ENCODE peak calls at places on chromosomes 7 and 10, in six cellular contexts. K is brain microvascular endothelial cell, U is neural progenitor cell, E is stomach, B is NB4, A is GM12865. T is an unnamed sample.

GRCh38 chr10:86266446-86267242 is 100.0 kb downstream of the GRID1 start:
- DNase-seq in A (no peak), B (peak), K (no peak), U (no peak), E (peak), T (no peak)

GRCh38 chr10:129624526-129624925 is 157.5 kb downstream of the MGMT start:
- DNase-seq in A (no peak), E (no peak), K (no peak), B (no peak), U (no peak), T (no peak)

GRCh38 chr10:1516492-1517224 is 220.7 kb downstream of the ADARB2 start:
- DNase-seq in B (no peak), E (no peak), A (no peak), U (no peak), K (no peak), T (no peak)

GRCh38 chr7:16923019-16923418 is 41.2 kb upstream of the AGR3 start:
- DNase-seq in K (no peak), U (no peak), A (no peak), E (no peak), B (no peak), T (no peak)

GRCh38 chr7:105268511-105269392 is 120.0 kb downstream of the SRPK2 start:
- DNase-seq in A (peak), B (peak), U (no peak), E (no peak), K (peak), T (peak)

GRCh38 chr10:24891823-24892222 is 60.6 kb downstream of the PRTFDC1 start:
- DNase-seq in A (no peak), B (no peak), E (no peak), K (peak), U (no peak), T (no peak)

GRCh38 chr10:90849956-90850749 is 7.7 kb downstream of the HTR7 start:
- DNase-seq in E (no peak), A (no peak), K (peak), B (no peak), U (no peak), T (no peak)

GRCh38 chr7:44602576-44602910 is 3.9 kb upstream of the OGDH start:
- DNase-seq in U (no peak), E (no peak), B (no peak), K (no peak), A (no peak), T (no peak)

GRCh38 chr7:147079083-147079482 is 962.5 kb downstream of the CNTNAP2 start:
- DNase-seq in A (no peak), K (no peak), U (no peak), E (no peak), B (no peak), T (no peak)

GRCh38 chr10:67612577-67613537 is 83.1 kb downstream of the CTNNA3 start:
- DNase-seq in A (peak), E (no peak), U (no peak), B (peak), K (peak), T (peak)

GRCh38 chr7:30909431-30909830 is 2.2 kb upstream of the AQP1 start:
- DNase-seq in E (no peak), B (no peak), U (no peak), K (no peak), A (no peak), T (no peak)

GRCh38 chr10:124705021-124705740 is 39.0 kb downstream of the FAM53B start:
- DNase-seq in B (no peak), U (no peak), K (peak), A (no peak), E (no peak), T (no peak)

GRCh38 chr7:32803742-32804141 is 87.8 kb downstream of the KBTBD2 start:
- DNase-seq in A (no peak), B (no peak), U (no peak), E (no peak), K (no peak), T (no peak)

GRCh38 chr10:23412223-23412622 is 26.7 kb upstream of the OTUD1 start:
- DNase-seq in B (peak), U (no peak), K (peak), E (no peak), A (peak), T (peak)

GRCh38 chr10:119770928-119771327 is 45.1 kb downstream of the INPP5F start:
- DNase-seq in E (no peak), U (no peak), B (no peak), K (no peak), A (no peak), T (no peak)

GRCh38 chr10:23512355-23513058 is 73.6 kb downstream of the OTUD1 start:
- DNase-seq in K (peak), E (no peak), U (no peak), B (peak), A (no peak), T (no peak)

GRCh38 chr10:89392974-89393373 is 551 bp downstream of the IFIT1 start:
- DNase-seq in A (peak), U (no peak), K (peak), E (no peak), B (peak), T (no peak)

GRCh38 chr7:74033372-74034311 is 5.7 kb downstream of the ELN start:
- DNase-seq in B (no peak), A (no peak), E (peak), K (no peak), U (peak), T (no peak)

GRCh38 chr10:110373857-110374654 is 69.3 kb upstream of the SMNDC1 start:
- DNase-seq in U (no peak), E (no peak), K (no peak), B (no peak), A (no peak), T (no peak)

GRCh38 chr7:66221442-66221841 is 16.3 kb downstream of the TPST1 start:
- DNase-seq in A (no peak), U (no peak), K (no peak), E (no peak), B (no peak), T (no peak)

GRCh38 chr7:93835684-93836083 is 54.9 kb downstream of the TFPI2 start:
- DNase-seq in A (no peak), U (no peak), B (no peak), K (no peak), E (no peak), T (no peak)

GRCh38 chr7:90677742-90678439 is 81.8 kb downstream of the CDK14 start:
- DNase-seq in U (peak), K (no peak), A (no peak), E (no peak), B (no peak), T (no peak)

DNA sequence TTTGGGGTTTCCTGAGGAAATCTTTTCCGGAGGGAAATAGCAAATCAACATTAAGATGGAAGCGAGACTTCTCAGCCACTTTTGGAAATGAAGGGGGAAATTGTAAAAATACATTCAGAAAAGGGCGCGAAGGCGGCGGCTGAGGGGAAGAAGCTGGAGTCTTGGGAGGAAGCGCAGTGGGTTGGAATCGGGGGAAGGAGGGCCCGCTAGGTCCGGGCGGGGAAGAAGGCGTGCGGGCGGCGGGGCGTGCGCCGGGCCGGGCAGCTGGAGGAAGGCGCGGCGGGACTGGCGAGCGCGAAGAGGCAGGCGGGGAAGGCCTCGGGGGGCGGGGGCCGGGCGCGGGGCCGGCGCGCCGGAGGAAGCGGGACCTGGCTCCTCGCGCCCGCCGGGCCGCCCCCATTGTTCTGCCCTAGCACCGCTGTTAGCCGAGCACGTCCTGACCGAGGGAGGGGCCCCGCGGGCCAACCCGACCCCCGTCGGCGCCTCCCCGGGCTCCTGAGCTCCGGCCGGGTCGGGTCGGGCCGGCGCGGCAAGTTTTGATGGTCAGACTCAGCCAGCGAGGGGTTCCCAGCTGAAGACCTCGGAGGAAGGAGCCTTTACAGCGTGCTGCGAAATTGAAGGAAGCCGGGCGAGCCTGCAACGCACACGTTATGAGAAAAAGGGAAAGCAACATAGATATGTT is 1.6 kb upstream of the SKIDA1 start:
- DNase-seq in E (peak), A (peak), B (peak), K (peak), U (peak), T (peak)
- H3K4me3 ChIP-seq in E (peak), A (peak), B (peak), K (peak), U (peak), T (peak)

DNA sequence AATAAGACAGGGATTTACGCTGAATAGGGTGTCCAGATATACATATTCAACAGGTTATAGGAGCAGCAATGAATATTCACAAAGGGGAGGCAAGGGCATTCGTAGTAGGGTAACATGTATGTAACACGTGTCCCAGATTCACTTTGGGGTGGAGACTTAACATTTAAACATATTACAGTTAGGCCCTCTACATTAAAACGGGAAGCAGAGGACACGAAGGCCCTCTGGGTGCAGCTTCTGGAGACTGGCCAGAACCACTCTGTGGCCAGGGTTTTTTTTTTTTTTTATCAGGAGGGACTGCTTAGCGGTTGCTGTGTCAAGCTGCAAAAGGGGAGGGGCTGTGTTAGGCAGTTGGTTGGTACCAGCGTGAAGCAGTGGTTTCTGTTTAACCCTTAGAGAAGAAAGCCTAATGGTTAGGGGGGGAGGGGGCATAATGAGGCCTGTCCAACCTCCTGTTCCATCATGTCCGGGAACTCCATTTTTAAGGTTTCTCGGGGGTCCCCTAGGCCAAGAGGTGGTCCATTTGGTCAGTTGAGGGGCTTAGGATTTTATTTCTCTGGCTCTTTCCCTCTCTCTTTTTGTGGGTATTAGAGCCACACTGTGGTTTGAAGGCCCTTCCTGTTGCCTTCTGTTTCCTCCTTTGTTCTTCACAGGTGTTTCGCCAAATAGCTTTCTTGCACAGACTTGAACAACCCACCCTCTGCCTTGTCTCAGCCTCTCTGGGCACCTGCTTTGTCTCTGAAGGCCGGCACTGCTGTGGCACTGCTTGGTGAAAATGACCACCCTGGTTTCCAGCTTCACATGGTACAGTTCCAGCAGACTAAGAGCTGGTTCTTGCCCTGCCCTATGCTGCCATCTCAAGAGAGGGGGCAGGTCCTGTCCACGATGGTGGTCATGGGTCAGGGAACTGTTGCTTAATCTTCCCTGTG is 26.4 kb downstream of the PRF1 start:
- DNase-seq in U (no peak), B (peak), A (peak), E (peak), K (peak), T (peak)
- H3K4me3 ChIP-seq in U (no peak), B (peak), A (peak), E (no peak), K (no peak), T (no peak)

DNA sequence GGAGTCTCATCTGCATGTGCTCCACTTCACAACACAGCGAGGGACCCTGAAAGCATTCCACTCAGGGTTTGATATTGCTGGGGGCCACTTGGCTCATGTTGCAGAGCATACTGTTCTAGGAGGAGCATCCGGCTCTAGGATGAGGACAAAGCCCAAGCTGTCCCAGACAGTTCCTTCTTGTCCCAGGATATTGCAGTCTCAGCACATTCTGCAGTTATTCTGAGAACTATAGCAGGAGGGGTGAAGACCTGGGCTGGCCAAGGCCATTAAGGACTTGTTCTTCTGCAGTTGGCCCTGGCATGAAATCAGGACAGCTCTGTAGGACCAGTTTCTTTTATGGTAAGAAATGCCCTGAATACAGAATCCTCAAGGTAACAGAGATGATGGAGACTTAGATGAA is 48.9 kb upstream of the C10orf120 start:
- DNase-seq in U (no peak), A (no peak), B (no peak), E (no peak), K (no peak), T (no peak)
- H3K4me3 ChIP-seq in U (no peak), A (no peak), B (no peak), E (no peak), K (no peak), T (no peak)

DNA sequence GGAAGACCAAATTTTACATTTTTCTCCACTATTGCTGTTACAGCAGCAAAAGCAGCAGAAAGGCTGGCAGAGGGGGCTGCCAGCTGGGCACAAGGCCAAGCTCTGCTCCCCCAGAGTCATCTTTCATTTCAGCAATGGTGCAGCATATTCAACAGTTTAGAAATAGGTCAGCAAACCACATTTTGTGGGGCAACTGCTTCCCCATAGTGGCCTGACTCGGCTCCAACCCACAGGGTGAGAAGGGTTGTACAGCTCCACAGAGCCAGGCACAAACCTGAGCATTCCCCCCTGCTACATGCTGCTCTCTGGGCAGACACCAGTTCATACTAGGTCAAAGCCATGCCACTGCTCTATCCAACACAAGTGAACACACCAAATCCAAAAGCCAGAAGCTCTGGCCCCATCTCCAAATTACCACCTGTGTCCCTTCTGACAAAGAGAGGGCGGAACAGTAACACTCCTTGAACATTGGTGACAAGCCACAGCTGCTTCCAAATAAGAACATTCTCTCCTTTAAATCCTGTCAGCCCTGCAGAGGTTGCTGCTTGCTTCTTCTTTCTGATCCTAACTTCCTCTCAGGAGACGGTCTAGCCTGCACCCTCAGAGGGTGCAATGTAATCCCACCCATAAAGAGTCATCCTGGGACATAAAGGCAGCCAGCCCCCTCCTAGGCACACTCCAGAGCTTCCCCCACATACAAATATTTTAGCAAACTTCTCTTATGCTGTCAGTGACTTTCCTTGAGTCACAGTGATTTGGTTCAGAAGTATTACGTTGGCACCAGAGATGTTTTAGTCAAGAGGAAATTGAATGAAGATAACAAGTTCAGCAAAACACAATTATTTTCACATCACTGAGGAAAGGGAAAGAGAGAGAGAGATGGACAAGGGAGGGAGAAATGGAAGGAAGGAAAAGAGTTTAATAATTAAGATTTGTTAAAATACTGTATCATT is 39.0 kb upstream of the SLIT1 start:
- DNase-seq in A (no peak), U (no peak), K (no peak), E (no peak), B (peak), T (no peak)
- H3K4me3 ChIP-seq in A (no peak), U (no peak), K (no peak), E (no peak), B (no peak), T (no peak)

GRCh38 chr10:22252286-22252800 is 34.5 kb upstream of the EBLN1 start:
- DNase-seq in E (peak), B (peak), U (peak), A (peak), K (no peak), T (peak)

GRCh38 chr10:22252801-22253577 is 35.2 kb upstream of the EBLN1 start:
- DNase-seq in E (peak), B (no peak), A (peak), K (no peak), U (peak), T (peak)

GRCh38 chr10:22251751-22252285 is 34.0 kb upstream of the EBLN1 start:
- DNase-seq in E (peak), A (peak), U (peak), B (peak), K (no peak), T (peak)

GRCh38 chr10:22250897-22251605 is 33.2 kb upstream of the EBLN1 start:
- DNase-seq in E (no peak), B (peak), A (peak), U (no peak), K (no peak), T (no peak)

DNA sequence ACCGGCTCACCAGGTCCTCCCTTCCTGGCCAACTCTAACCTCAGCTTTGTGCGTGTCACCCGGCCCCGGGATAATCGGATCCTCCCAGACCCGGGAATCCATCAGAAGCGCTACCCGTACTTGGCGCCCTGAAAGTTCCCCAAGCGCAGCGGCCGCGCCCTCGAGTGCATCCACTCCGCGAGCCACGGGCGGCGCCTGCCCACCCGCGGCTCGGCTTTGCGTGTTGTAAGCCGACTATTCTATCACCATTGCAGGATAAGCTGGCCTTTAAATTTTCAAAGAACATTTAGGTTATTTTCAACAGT is 35.7 kb upstream of the EBLN1 start:
- DNase-seq in B (no peak), A (no peak), U (peak), K (no peak), E (no peak), T (no peak)
- H3K4me3 ChIP-seq in B (no peak), A (peak), U (peak), K (peak), E (peak), T (peak)

GRCh38 chr10:100747061-100747825 is 1.9 kb downstream of the PAX2 start:
- DNase-seq in B (no peak), U (peak), A (no peak), K (no peak), E (no peak), T (no peak)
- H3K4me3 ChIP-seq in B (no peak), U (peak), A (no peak), K (no peak), E (peak), T (no peak)